ENCODE peak calls at places on chromosomes 6 and 20, in four cellular contexts. N is pancreas, A is ovary, O is Karpas-422. F is an unnamed sample.

GRCh38 chr6:164502838-164503237 is 806.6 kb downstream of the C6orf118 start:
- DNase-seq in N (no peak), A (no peak), O (no peak), F (no peak)

GRCh38 chr6:41704028-41704427 is 31.4 kb downstream of the TFEB start:
- DNase-seq in N (no peak), A (no peak), O (no peak), F (no peak)

GRCh38 chr20:52379723-52380336 is 188.3 kb upstream of the ZFP64 start:
- DNase-seq in N (no peak), A (peak; percentile 46), O (peak; percentile 62), F (no peak)

GRCh38 chr6:10429638-10430427 is 15.0 kb upstream of the TFAP2A start:
- DNase-seq in N (no peak), A (no peak), O (peak; percentile 80), F (no peak)

GRCh38 chr6:42147138-42147562 is 4.7 kb upstream of the C6orf132 start:
- DNase-seq in N (peak; percentile 46), A (no peak), O (no peak), F (no peak)

GRCh38 chr6:135314543-135314942 is 133.4 kb downstream of the MYB start:
- DNase-seq in N (no peak), A (no peak), O (no peak), F (no peak)

GRCh38 chr6:77467038-77467437 is 3.7 kb upstream of the HTR1B start:
- DNase-seq in N (no peak), A (no peak), O (no peak), F (no peak)

GRCh38 chr6:5333653-5334052 is 72.3 kb downstream of the FARS2 start:
- DNase-seq in N (no peak), A (no peak), O (no peak), F (no peak)

GRCh38 chr6:67237276-67237675 is 1397.8 kb upstream of the ADGRB3 start:
- DNase-seq in N (no peak), A (no peak), O (no peak), F (no peak)

GRCh38 chr6:71248306-71248705 is 40.3 kb upstream of the OGFRL1 start:
- DNase-seq in N (no peak), A (no peak), O (peak; percentile 53), F (no peak)

GRCh38 chr6:157143171-157143884 is 180.0 kb downstream of the TMEM242 start:
- DNase-seq in N (no peak), A (no peak), O (no peak), F (no peak)

GRCh38 chr20:54122189-54122588 is 51.6 kb downstream of the CYP24A1 start:
- DNase-seq in N (no peak), A (no peak), O (no peak), F (no peak)

GRCh38 chr6:39330057-39330456 is 7.6 kb upstream of the KCNK16 start:
- DNase-seq in N (no peak), A (no peak), O (no peak), F (no peak)

GRCh38 chr6:75266716-75267291 is 17.8 kb downstream of the TMEM30A start:
- DNase-seq in N (no peak), A (no peak), O (peak; percentile 82), F (peak; percentile 41)

GRCh38 chr6:38443341-38443740 is 196.4 kb downstream of the BTBD9 start:
- DNase-seq in N (no peak), A (no peak), O (no peak), F (no peak)

GRCh38 chr6:45704056-45704790 is 311.4 kb downstream of the CLIC5 start:
- DNase-seq in N (no peak), A (no peak), O (peak; percentile 32), F (no peak)

GRCh38 chr6:11650297-11650696 is 112.7 kb downstream of the TMEM170B start:
- DNase-seq in N (no peak), A (no peak), O (no peak), F (no peak)

GRCh38 chr6:39684790-39685485 is 40.3 kb downstream of the KIF6 start:
- DNase-seq in N (no peak), A (no peak), O (no peak), F (no peak)

GRCh38 chr20:58571341-58571941 is 56.2 kb upstream of the APCDD1L start:
- DNase-seq in N (no peak), A (no peak), O (no peak), F (no peak)

GRCh38 chr20:1817577-1818211 is 77.5 kb upstream of the SIRPA start:
- DNase-seq in N (no peak), A (no peak), O (no peak), F (no peak)

GRCh38 chr20:51660741-51661608 is 107.2 kb downstream of the ATP9A start:
- DNase-seq in N (no peak), A (no peak), O (no peak), F (no peak)

GRCh38 chr6:40097590-40097989 is 163.3 kb upstream of the MOCS1 start:
- DNase-seq in N (no peak), A (no peak), O (no peak), F (no peak)

GRCh38 chr6:141467881-141468280 is 664.8 kb upstream of the GJE1 start:
- DNase-seq in N (no peak), A (no peak), O (no peak), F (no peak)

GRCh38 chr20:53903652-53903987 is 166.8 kb downstream of the BCAS1 start:
- DNase-seq in N (no peak), A (no peak), O (no peak), F (no peak)

GRCh38 chr6:21348462-21349195 is 244.9 kb upstream of the SOX4 start:
- DNase-seq in N (no peak), A (no peak), O (no peak), F (no peak)

GRCh38 chr6:89242574-89243330 is 25.6 kb upstream of the GABRR1 start:
- DNase-seq in N (no peak), A (no peak), O (peak; percentile 67), F (no peak)

GRCh38 chr20:25223179-25223661 is 24.7 kb upstream of the PYGB start:
- DNase-seq in N (no peak), A (no peak), O (peak; percentile 96), F (no peak)

GRCh38 chr20:32912688-32913087 is 54.0 kb downstream of the EFCAB8 start:
- DNase-seq in N (no peak), A (no peak), O (no peak), F (no peak)

GRCh38 chr20:22511943-22512910 is 72.1 kb downstream of the FOXA2 start:
- DNase-seq in N (peak; percentile 85), A (no peak), O (no peak), F (no peak)

GRCh38 chr6:80332013-80332412 is 225.5 kb downstream of the BCKDHB start:
- DNase-seq in N (no peak), A (no peak), O (no peak), F (no peak)
- H3K4me3 ChIP-seq in N (no peak overlapping the region), A (no peak overlapping the region), O (no peak overlapping the region), F (no peak overlapping the region)

GRCh38 chr20:56515657-56516381 is 8.7 kb upstream of the FAM209A start:
- DNase-seq in N (no peak), A (no peak), O (peak; percentile 37), F (no peak)
- H3K36me3 ChIP-seq in N (peaks cover 34% of the 10 kb centered on the region), A (peaks cover 3% of the 10 kb centered on the region), O (peaks cover 44% of the 10 kb centered on the region), F (peaks cover 57% of the 10 kb centered on the region)

GRCh38 chr20:60255866-60256265 is 297.6 kb downstream of the CDH26 start:
- DNase-seq in N (no peak), A (no peak), O (no peak), F (no peak)

GRCh38 chr20:60256811-60257210 is 298.6 kb downstream of the CDH26 start:
- DNase-seq in N (no peak), A (no peak), O (no peak), F (no peak)

GRCh38 chr20:60254901-60255411 is 296.7 kb downstream of the CDH26 start:
- DNase-seq in N (no peak), A (no peak), O (no peak), F (no peak)

GRCh38 chr20:60253471-60253870 is 295.2 kb downstream of the CDH26 start:
- DNase-seq in N (no peak), A (no peak), O (no peak), F (no peak)

DNA sequence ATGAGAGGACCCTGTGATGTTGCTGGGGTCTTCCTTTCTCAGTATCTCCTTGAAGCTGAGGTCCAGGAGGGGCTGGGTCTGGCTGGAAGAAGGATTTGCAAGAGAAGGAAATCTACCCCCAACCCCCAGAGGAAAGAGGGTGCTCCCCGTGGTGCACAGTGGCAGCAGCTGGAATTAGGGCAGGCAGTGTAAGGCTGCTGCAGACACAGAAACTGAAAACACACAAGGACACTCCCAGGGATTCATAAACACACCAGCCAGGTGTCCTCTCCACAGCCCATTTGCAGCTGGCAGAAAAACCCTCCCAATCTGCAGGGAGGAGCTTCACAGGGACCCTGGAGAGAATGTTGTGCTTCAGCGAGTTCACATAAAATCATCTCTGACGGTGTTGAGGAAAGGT is 297.2 kb downstream of the CDH26 start:
- DNase-seq in N (no peak), A (no peak), O (no peak), F (no peak)
- H3K4me1 ChIP-seq in N (no peaks in the 10 kb centered on the region), A (no peaks in the 10 kb centered on the region), O (no peaks in the 10 kb centered on the region), F (no peaks in the 10 kb centered on the region)

GRCh38 chr20:60362531-60362930 is 404.3 kb downstream of the CDH26 start:
- DNase-seq in N (no peak), A (no peak), O (no peak), F (no peak)
- H3K4me3 ChIP-seq in N (no peak overlapping the region), A (no peak overlapping the region), O (no peak overlapping the region), F (no peak overlapping the region)

GRCh38 chr6:159508966-159509365 is 184.1 kb downstream of the SOD2 start:
- DNase-seq in N (no peak), A (no peak), O (no peak), F (no peak)

GRCh38 chr6:159513074-159513473 is 180.0 kb downstream of the SOD2 start:
- DNase-seq in N (no peak), A (no peak), O (no peak), F (no peak)

GRCh38 chr6:159512104-159512503 is 180.9 kb downstream of the SOD2 start:
- DNase-seq in N (no peak), A (no peak), O (no peak), F (no peak)

GRCh38 chr6:159512571-159512970 is 180.5 kb downstream of the SOD2 start:
- DNase-seq in N (no peak), A (no peak), O (no peak), F (no peak)

DNA sequence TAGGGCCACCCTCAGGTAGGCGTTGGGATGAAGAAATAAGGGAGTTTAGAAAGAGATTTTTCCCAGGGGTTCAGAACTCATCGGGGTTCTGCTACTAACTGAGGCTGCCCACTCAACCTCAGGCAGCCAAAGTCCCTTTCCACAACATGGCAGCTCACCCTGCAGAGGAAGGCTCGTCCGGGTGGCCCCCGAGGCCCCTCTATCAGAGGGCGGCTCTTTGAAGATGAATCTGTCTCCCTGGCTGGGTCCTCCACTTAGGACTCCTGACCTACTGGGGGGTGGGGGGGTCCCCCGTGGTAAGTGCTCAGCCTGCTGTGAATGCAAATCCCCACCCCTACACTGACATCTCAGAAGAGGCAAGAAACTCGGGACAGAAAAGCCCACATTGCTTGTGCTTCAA is 182.9 kb downstream of the SOD2 start:
- DNase-seq in N (no peak), A (no peak), O (no peak), F (no peak)
- H3K36me3 ChIP-seq in N (no peaks in the 10 kb centered on the region), A (no peaks in the 10 kb centered on the region), O (no peaks in the 10 kb centered on the region), F (no peaks in the 10 kb centered on the region)

DNA sequence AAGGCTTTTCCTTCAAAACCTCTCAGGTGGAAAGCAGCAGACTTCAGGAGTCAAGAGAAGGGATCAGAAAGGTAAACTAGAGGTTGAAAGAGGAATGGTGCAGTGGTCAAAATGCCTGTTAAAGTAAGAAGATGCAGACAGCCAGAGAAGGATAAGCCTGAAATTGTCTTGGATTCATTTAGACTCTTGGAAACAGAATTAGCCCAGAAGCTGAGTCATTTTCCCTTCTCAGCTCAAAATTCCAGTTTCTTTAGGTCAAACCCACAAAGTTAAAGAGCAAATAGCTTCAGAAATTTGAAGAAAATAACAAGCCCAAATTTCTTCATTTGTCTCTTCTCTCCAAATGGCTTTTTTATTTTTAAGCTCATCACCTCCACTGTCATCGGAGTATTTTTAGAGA is 73.9 kb downstream of the DHX35 start:
- DNase-seq in N (no peak), A (no peak), O (no peak), F (no peak)
- H3K4me1 ChIP-seq in N (no peaks in the 10 kb centered on the region), A (no peaks in the 10 kb centered on the region), O (peaks cover 11% of the 10 kb centered on the region), F (no peaks in the 10 kb centered on the region)

F was measured in CD4-positive, alpha-beta memory T cell.